ENCODE peak calls at places on chromosome 2, in six cellular contexts. W, Y, R, S, A and M are unnamed samples.

GRCh38 chr2:164257794-164258193 is 363.5 kb downstream of the GRB14 start:
- DNase-seq in W (no peak), Y (no peak), R (no peak), S (no peak), A (no peak), M (no peak)

GRCh38 chr2:178317807-178318206 is 123.5 kb downstream of the OSBPL6 start:
- DNase-seq in W (no peak), Y (no peak), R (no peak), S (no peak), A (no peak), M (no peak)

GRCh38 chr2:70685771-70686171 is 82.2 kb downstream of the ADD2 start:
- DNase-seq in W (no peak), Y (no peak), R (no peak), S (no peak), A (no peak), M (no peak)

GRCh38 chr2:101517753-101518152 is 42.8 kb upstream of the RFX8 start:
- DNase-seq in W (no peak), Y (no peak), R (peak), S (no peak), A (peak), M (no peak)

GRCh38 chr2:240424341-240425235 is 10.9 kb upstream of the GPC1 start:
- DNase-seq in W (peak), Y (peak), R (no peak), S (no peak), A (no peak), M (no peak)

GRCh38 chr2:23669413-23670244 is 257.3 kb downstream of the ATAD2B start:
- DNase-seq in W (peak), Y (peak), R (peak), S (no peak), A (peak), M (peak)

GRCh38 chr2:2808551-2809058 is 477.5 kb upstream of the MYT1L start:
- DNase-seq in W (no peak), Y (no peak), R (no peak), S (no peak), A (no peak), M (no peak)

GRCh38 chr2:100707016-100707947 is 112.7 kb upstream of the NPAS2 start:
- DNase-seq in W (no peak), Y (no peak), R (peak), S (no peak), A (no peak), M (no peak)

GRCh38 chr2:205610437-205610836 is 71.9 kb upstream of the NRP2 start:
- DNase-seq in W (no peak), Y (no peak), R (no peak), S (no peak), A (peak), M (no peak)

GRCh38 chr2:128580988-128581848 is 262.6 kb upstream of the HS6ST1 start:
- DNase-seq in W (no peak), Y (no peak), R (no peak), S (no peak), A (no peak), M (no peak)

GRCh38 chr2:230774348-230774951 is 61.8 kb downstream of the CAB39 start:
- DNase-seq in W (no peak), Y (no peak), R (peak), S (no peak), A (peak), M (no peak)

GRCh38 chr2:133970641-133971040 is 283.2 kb upstream of the MGAT5 start:
- DNase-seq in W (no peak), Y (no peak), R (no peak), S (no peak), A (no peak), M (no peak)

GRCh38 chr2:39160982-39161381 is 40.1 kb upstream of the SOS1 start:
- DNase-seq in W (no peak), Y (no peak), R (no peak), S (no peak), A (no peak), M (no peak)

GRCh38 chr2:64453710-64454315 is at the start of gene LGALSL:
- DNase-seq in W (peak), Y (peak), R (peak), S (no peak), A (peak), M (peak)

GRCh38 chr2:71801969-71802368 is 345.7 kb downstream of the CYP26B1 start:
- DNase-seq in W (peak), Y (peak), R (no peak), S (peak), A (peak), M (no peak)

GRCh38 chr2:51866361-51866760 is 834.4 kb upstream of the NRXN1 start:
- DNase-seq in W (no peak), Y (no peak), R (no peak), S (no peak), A (peak), M (no peak)

GRCh38 chr2:219704878-219705277 is 77.4 kb downstream of the SLC4A3 start:
- DNase-seq in W (no peak), Y (no peak), R (no peak), S (no peak), A (no peak), M (no peak)

GRCh38 chr2:67394734-67395133 is 2.4 kb upstream of the ETAA1 start:
- DNase-seq in W (no peak), Y (no peak), R (no peak), S (no peak), A (peak), M (no peak)

GRCh38 chr2:209771474-209772292 is at the start of gene UNC80:
- DNase-seq in W (peak), Y (peak), R (peak), S (peak), A (peak), M (peak)

DNA sequence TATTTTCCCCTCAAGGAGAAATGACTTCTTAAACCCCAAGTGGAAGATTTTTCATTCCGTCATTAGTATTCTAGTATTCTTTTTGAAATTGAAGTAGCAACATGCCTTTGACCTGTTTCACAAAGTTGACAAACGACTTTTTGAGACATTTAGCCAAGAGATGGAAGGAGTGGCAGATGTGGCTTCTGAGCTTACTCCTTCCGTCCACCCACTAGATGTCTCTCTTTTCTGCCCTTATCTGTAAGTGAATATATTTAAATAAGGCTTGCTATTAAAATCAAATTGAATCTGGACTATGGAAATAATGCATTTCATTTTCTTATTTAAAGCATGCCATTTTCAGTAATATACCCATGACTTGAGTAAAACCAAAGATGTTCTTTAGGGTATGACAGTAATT is 74.1 kb downstream of the ACTR3 start:
- DNase-seq in W (no peak), Y (no peak), R (no peak), S (no peak), A (no peak), M (no peak)
- TF ChIP-seq CTCF in W (no peak), Y (no peak), R (no peak), S (no peak), A (no peak), M (no peak)

GRCh38 chr2:117956036-117956791 is 57.7 kb downstream of the CCDC93 start:
- DNase-seq in W (no peak), Y (no peak), R (no peak), S (no peak), A (no peak), M (no peak)
- TF ChIP-seq CTCF in W (no peak), Y (peak), R (no peak), S (no peak), A (peak), M (no peak)

DNA sequence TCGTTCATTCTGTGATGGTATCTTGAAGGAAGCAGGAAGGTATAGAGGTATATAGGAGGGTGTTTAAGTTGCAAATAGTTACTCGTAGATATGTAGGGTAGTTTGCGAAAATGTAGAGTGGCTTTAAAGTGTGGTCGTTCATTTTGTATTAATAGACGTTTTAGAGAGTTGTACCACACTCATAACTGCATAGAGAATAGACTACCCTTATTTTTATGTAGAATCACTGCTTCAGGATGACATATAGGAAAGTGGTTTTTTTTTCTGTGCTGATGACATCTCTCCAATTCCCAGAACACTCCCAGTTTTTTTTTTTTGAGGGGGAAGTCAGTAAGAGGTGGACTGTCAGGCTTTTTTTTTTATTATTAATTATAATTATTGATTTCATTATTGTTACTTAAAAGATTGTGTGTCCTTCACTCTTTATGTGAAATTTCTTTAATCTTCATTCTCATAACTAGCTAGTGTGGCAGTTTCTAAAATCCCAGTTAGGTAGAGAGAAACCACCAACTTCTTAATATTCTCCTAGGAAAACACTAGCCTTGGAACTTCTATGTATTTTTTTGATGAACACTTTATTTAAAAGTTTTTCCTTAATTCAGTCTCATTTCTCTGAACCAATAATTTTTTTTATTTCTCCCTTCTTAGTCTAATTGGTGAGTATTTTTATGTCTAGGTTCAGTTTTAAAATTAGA is 1.5 kb downstream of the ACTR3 start:
- DNase-seq in W (no peak), Y (no peak), R (no peak), S (no peak), A (peak), M (no peak)
- TF ChIP-seq CTCF in W (no peak), Y (no peak), R (no peak), S (no peak), A (no peak), M (no peak)

GRCh38 chr2:127052068-127052770 is 54.7 kb downstream of the BIN1 start:
- DNase-seq in W (no peak), Y (no peak), R (no peak), S (no peak), A (no peak), M (peak)

GRCh38 chr2:127051780-127052067 is 55.2 kb downstream of the BIN1 start:
- DNase-seq in W (no peak), Y (no peak), R (no peak), S (no peak), A (no peak), M (no peak)

GRCh38 chr2:127050803-127051115 is 56.2 kb downstream of the BIN1 start:
- DNase-seq in W (no peak), Y (peak), R (no peak), S (no peak), A (no peak), M (peak)

GRCh38 chr2:127049927-127050802 is 56.8 kb downstream of the BIN1 start:
- DNase-seq in W (peak), Y (peak), R (peak), S (peak), A (peak), M (peak)

DNA sequence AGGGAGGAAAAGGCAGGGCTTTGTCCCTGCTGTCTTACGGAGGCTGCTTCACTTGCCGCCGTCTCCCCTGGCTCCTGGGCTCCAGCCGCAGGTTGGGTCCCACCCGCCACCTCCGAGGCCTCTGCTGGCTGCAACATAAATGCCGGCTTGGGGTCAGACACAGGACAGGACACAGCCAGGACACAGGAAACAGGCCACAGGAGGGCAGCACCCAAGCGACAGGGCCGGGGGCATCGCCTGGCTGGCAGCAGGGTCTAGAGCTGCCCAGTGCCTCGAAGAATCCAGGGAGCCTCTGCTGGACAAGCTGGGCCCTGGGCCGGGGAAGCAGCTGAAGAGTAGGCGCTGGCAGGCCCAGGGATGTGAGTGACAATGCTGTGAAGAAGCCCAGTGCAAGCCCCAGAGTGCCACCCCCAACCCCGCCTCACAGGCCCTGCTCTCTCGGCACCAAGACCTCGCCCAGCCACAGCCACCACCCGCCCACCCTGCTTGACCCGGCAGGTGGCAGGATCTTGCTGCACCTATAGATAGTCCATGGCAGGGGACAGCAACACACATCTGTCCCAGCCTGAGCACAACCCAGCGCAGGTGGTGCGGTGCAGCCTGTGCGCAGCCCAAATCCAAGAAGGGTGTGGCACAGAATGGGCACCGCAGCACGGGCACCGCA is 55.7 kb downstream of the BIN1 start:
- DNase-seq in W (no peak), Y (peak), R (no peak), S (no peak), A (no peak), M (peak)
- TF ChIP-seq CTCF in W (no peak), Y (no peak), R (no peak), S (no peak), A (no peak), M (no peak)

DNA sequence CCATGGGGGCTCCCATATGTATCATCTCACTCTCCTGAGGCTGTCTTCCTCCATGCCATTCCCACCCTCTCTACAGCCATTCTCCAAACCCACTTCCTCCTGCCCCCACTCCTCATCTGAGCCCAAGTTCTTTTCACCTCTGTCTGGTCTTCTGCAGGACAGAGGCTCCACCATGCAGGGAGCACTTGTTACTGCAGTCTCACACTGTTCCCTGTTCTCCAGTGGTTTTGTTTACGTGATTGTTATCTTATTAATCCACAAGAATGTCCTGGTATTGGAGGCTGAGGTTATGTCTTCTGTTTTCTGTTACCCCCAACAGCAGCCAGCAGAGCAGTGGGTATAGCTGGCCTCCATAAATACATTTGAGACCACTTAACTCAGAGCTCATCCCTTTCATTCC is 51.4 kb downstream of the PAX8 start:
- DNase-seq in W (no peak), Y (no peak), R (no peak), S (no peak), A (no peak), M (no peak)
- TF ChIP-seq CTCF in W (no peak), Y (no peak), R (no peak), S (no peak), A (no peak), M (no peak)

GRCh38 chr2:58767833-58768726 is 527.0 kb upstream of the FANCL start:
- DNase-seq in W (no peak), Y (no peak), R (no peak), S (no peak), A (no peak), M (no peak)

GRCh38 chr2:58764321-58765099 is 523.4 kb upstream of the FANCL start:
- DNase-seq in W (no peak), Y (no peak), R (no peak), S (no peak), A (no peak), M (no peak)

GRCh38 chr2:58757971-58758370 is 516.8 kb upstream of the FANCL start:
- DNase-seq in W (no peak), Y (no peak), R (no peak), S (no peak), A (no peak), M (no peak)

GRCh38 chr2:58762176-58762781 is 521.2 kb upstream of the FANCL start:
- DNase-seq in W (peak), Y (peak), R (peak), S (peak), A (peak), M (peak)
- TF ChIP-seq CTCF in W (peak), Y (peak), R (peak), S (peak), A (peak), M (peak)

DNA sequence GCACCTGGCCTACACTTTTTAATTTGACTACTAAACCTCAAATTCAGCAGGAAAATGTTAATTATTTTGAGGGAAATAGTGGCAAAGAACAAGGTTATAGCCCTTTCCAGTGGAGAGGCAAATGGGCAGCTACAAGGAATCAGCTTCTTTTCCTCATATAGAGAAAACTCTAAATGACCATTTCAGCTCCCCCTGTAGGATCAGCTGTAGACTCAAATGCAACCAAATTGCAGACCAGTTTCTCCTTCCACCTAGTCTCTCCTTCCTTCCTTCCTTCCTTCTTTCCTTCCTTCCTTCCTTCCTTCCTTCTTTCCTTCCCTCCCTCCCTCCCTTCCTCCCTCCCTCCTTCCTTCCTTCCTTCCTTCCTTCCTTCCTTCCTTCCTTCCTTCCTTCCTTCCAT is 158.2 kb downstream of the ZEB2 start:
- DNase-seq in W (no peak), Y (no peak), R (no peak), S (no peak), A (no peak), M (no peak)
- TF ChIP-seq CTCF in W (no peak), Y (no peak), R (no peak), S (no peak), A (no peak), M (no peak)

GRCh38 chr2:190698895-190699294 is 50.0 kb downstream of the NAB1 start:
- DNase-seq in W (no peak), Y (no peak), R (no peak), S (no peak), A (peak), M (no peak)
- TF ChIP-seq CTCF in W (no peak), Y (peak), R (no peak), S (peak), A (peak), M (no peak)

GRCh38 chr2:45987856-45988255 is 309.4 kb upstream of the EPAS1 start:
- DNase-seq in W (no peak), Y (no peak), R (no peak), S (no peak), A (no peak), M (no peak)
- TF ChIP-seq CTCF in W (no peak), Y (no peak), R (no peak), S (no peak), A (no peak), M (no peak)